ENCODE peak calls at places on chromosome 14, in five cellular contexts. G is heart right ventricle; O is effector memory CD4-positive, alpha-beta T cell; C is PC-3; V is IMR-90. T is an unnamed sample.

GRCh38 chr14:100608586-100609330 is 21.5 kb upstream of the BEGAIN start:
- DNase-seq in V (no peak), C (no peak), G (no peak), O (no peak), T (no peak)

GRCh38 chr14:71534506-71534905 is 397.7 kb upstream of the RGS6 start:
- DNase-seq in C (no peak), V (no peak), O (no peak), G (no peak), T (no peak)

GRCh38 chr14:25406818-25407217 is 356.9 kb upstream of the STXBP6 start:
- DNase-seq in C (peak; percentile 57), V (peak; percentile 8), G (no peak), O (no peak), T (no peak)

GRCh38 chr14:101111620-101112290 is 208.2 kb upstream of the RTL1 start:
- DNase-seq in V (no peak), C (no peak), G (no peak), O (no peak), T (peak; percentile 8)

GRCh38 chr14:61653507-61653906 is 41.8 kb upstream of the HIF1A start:
- DNase-seq in C (peak; percentile 94), G (no peak), V (peak; percentile 88), O (no peak), T (peak; percentile 62)

GRCh38 chr14:101070540-101071492 is 167.3 kb upstream of the RTL1 start:
- DNase-seq in V (no peak), O (no peak), C (no peak), G (no peak), T (no peak)

GRCh38 chr14:31752867-31753661 is 191.9 kb downstream of the NUBPL start:
- DNase-seq in C (no peak), V (no peak), G (no peak), O (no peak), T (no peak)

GRCh38 chr14:54775486-54776100 is 127.0 kb downstream of the GCH1 start:
- DNase-seq in O (no peak), V (no peak), C (no peak), G (no peak), T (no peak)

GRCh38 chr14:22555573-22556011 is 33.4 kb downstream of the DAD1 start:
- DNase-seq in V (peak; percentile 52), O (peak; percentile 67), C (peak; percentile 83), G (no peak), T (no peak)

GRCh38 chr14:100547633-100548294 is 39.5 kb downstream of the BEGAIN start:
- DNase-seq in V (peak; percentile 21), O (peak; percentile 63), G (peak; percentile 54), C (peak; percentile 97), T (peak; percentile 66)

GRCh38 chr14:45679852-45680251 is 426.9 kb upstream of the MIS18BP1 start:
- DNase-seq in G (no peak), C (peak; percentile 95), O (no peak), V (peak; percentile 69), T (no peak)

GRCh38 chr14:31137214-31137889 is 70.2 kb downstream of the HECTD1 start:
- DNase-seq in O (no peak), G (no peak), C (peak; percentile 62), V (no peak), T (no peak)

GRCh38 chr14:47929334-47929733 is 253.9 kb upstream of the MDGA2 start:
- DNase-seq in G (no peak), C (no peak), O (no peak), V (no peak), T (no peak)

GRCh38 chr14:58829594-58829993 is 191.8 kb downstream of the DACT1 start:
- DNase-seq in C (peak; percentile 91), G (no peak), O (no peak), V (peak; percentile 58), T (no peak)

GRCh38 chr14:103867020-103867419 is 19.6 kb upstream of the PPP1R13B start:
- DNase-seq in C (no peak), O (no peak), V (no peak), G (no peak), T (no peak)

GRCh38 chr14:103868242-103868897 is 21.0 kb upstream of the PPP1R13B start:
- DNase-seq in C (no peak), V (no peak), G (no peak), O (no peak), T (no peak)

GRCh38 chr14:103869406-103870143 is 22.2 kb upstream of the PPP1R13B start:
- DNase-seq in G (no peak), O (no peak), C (no peak), V (no peak), T (no peak)

GRCh38 chr14:103870144-103870876 is 22.9 kb upstream of the PPP1R13B start:
- DNase-seq in V (no peak), C (no peak), O (no peak), G (no peak), T (no peak)

GRCh38 chr14:103867523-103867953 is 20.2 kb upstream of the PPP1R13B start:
- DNase-seq in G (peak; percentile 72), O (no peak), C (no peak), V (no peak), T (peak; percentile 78)
- H3K27ac ChIP-seq in G (peak overlapping the region; percentile 87), O (no peak overlapping the region), C (no peak overlapping the region), V (no peak overlapping the region), T (peak overlapping the region; percentile 52)

GRCh38 chr14:20365928-20366327 is 22.5 kb downstream of the PARP2 start:
- DNase-seq in V (no peak), C (no peak), G (no peak), O (no peak), T (no peak)
- H3K36me3 ChIP-seq in V (peaks cover 26% of the 10 kb centered on the region), C (peaks cover 11% of the 10 kb centered on the region), G (peaks cover 4% of the 10 kb centered on the region), O (peaks cover 40% of the 10 kb centered on the region), T (peaks cover 27% of the 10 kb centered on the region)

GRCh38 chr14:68968721-68969120 is 10.4 kb downstream of the ACTN1 start:
- DNase-seq in G (no peak), O (no peak), C (no peak), V (no peak), T (no peak)

GRCh38 chr14:68969278-68969677 is 9.8 kb downstream of the ACTN1 start:
- DNase-seq in G (no peak), C (no peak), O (no peak), V (no peak), T (no peak)

GRCh38 chr14:68971411-68972035 is 7.6 kb downstream of the ACTN1 start:
- DNase-seq in C (no peak), O (no peak), G (no peak), V (no peak), T (no peak)

GRCh38 chr14:68970736-68971135 is 8.4 kb downstream of the ACTN1 start:
- DNase-seq in C (no peak), V (no peak), G (no peak), O (no peak), T (no peak)

DNA sequence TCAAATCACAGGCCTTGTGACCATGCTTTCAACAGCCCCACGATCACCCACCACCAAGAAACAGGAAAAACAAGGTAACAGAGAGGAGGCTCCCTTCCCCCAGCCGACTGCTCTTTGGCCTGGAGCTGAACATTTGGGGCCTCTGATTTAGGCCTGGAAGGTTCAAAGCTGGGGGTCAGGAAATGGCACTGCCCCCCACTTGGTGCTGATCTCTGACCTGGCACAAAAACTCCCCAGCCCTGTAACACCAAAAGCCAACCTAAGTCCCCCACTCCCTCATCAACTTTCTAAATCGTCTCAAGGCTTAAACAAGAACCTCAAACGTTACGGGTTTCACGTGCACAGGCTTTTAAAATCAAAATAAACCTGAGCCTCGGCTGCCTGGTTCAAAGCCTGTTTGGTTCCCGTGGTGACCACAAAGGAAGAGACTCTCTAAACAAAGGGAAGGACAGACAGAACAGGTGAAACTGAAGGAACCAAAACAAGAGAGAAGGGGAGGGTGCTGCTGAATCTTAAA is 8.9 kb downstream of the ACTN1 start:
- DNase-seq in V (no peak), O (no peak), C (no peak), G (no peak), T (no peak)
- H3K4me3 ChIP-seq in V (no peak overlapping the region), O (no peak overlapping the region), C (no peak overlapping the region), G (no peak overlapping the region), T (no peak overlapping the region)

GRCh38 chr14:93099187-93099586 is 16.5 kb downstream of the ITPK1 start:
- DNase-seq in V (no peak), O (no peak), C (no peak), G (no peak), T (no peak)
- H3K27ac ChIP-seq in V (no peak overlapping the region), O (no peak overlapping the region), C (no peak overlapping the region), G (peak overlapping the region; percentile 48), T (no peak overlapping the region)

DNA sequence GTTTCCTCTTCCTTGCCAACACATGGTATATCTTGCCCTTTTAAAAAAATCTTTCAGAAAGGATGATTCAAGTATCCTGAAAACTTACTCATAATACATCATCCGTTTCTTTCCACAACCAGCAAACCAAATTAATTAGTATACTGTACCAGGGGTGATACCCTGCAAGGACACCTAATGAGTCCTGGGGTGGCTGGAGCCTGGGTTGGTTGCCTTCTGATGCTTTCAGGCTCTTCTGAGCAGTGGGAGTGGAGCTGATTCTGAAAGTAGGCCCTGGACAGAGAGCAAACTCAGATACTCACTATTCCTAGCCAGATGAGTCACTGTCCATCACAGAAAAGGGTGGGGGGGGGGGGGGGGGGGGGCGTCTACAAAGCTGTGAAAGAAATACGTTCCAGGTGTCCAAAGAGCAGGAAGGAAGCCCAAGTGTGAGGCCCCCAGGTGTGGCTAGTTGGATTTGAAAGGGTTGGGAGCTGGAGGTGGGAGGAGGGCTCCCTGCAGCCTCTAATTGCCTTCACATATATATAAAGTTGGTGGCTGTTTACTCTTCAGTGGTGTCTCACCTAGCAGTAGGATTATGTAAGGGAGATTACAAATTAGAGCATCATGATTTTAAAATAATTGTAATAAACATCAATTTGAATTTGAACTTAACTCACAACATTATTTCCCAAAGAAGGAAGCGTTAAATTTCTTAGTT is 36.5 kb downstream of the FBXO33 start:
- DNase-seq in C (peak; percentile 29), O (no peak), G (no peak), V (peak; percentile 39), T (no peak)
- H3K36me3 ChIP-seq in C (no peaks in the 10 kb centered on the region), O (peaks cover 45% of the 10 kb centered on the region), G (no peaks in the 10 kb centered on the region), V (peaks cover 9% of the 10 kb centered on the region), T (peaks cover 55% of the 10 kb centered on the region)

GRCh38 chr14:35809597-35809996 is 502 bp upstream of the RALGAPA1 start:
- DNase-seq in G (no peak), O (no peak), C (no peak), V (no peak), T (no peak)
- H3K4me3 ChIP-seq in G (peak overlapping the region; percentile 92), O (no peak overlapping the region), C (peak overlapping the region; percentile 71), V (no peak overlapping the region), T (peak overlapping the region; percentile 80)

GRCh38 chr14:65318636-65319506 is 93.7 kb upstream of the FUT8 start:
- DNase-seq in O (no peak), G (no peak), C (peak; percentile 42), V (no peak), T (no peak)
- H3K27ac ChIP-seq in O (no peak overlapping the region), G (no peak overlapping the region), C (peak overlapping the region; percentile 99), V (no peak overlapping the region), T (no peak overlapping the region)

GRCh38 chr14:75434557-75435248 is 6.9 kb downstream of the JDP2 start:
- DNase-seq in G (no peak), C (no peak), O (no peak), V (no peak), T (peak; percentile 54)
- H3K36me3 ChIP-seq in G (no peaks in the 10 kb centered on the region), C (no peaks in the 10 kb centered on the region), O (no peaks in the 10 kb centered on the region), V (peaks cover 67% of the 10 kb centered on the region), T (peaks cover 78% of the 10 kb centered on the region)

GRCh38 chr14:83529531-83529930 is 1995.9 kb upstream of the SEL1L start:
- DNase-seq in V (peak; percentile 61), G (no peak), C (no peak), O (no peak), T (no peak)
- H3K4me3 ChIP-seq in V (no peak overlapping the region), G (no peak overlapping the region), C (no peak overlapping the region), O (no peak overlapping the region), T (no peak overlapping the region)

T was measured in upper lobe of left lung.